ENCODE peak calls at places on chromosome 15, in four cellular contexts. P is MCF 10A; A is activated CD4-positive, alpha-beta T cell treated with anti-CD3 and anti-CD28 coated beads, Interleukin-2, amount 10 ng/mL, durations not matched to agents 7 days and 5 days; G is breast epithelium. J is an unnamed sample.
A peak's percentile ranks its signal among the peaks of the same experiment; 100 is the strongest.

GRCh38 chr15:88894348-88894818 is 961 bp downstream of the HAPLN3 start:
- DNase-seq in G (peak; percentile 65), A (peak; percentile 90), P (peak; percentile 69), J (peak; percentile 88)

GRCh38 chr15:77865701-77866100 is 211.8 kb downstream of the TBC1D2B start:
- DNase-seq in A (no peak), P (no peak), G (no peak), J (no peak)

GRCh38 chr15:101017935-101018849 is 99.0 kb downstream of the LRRK1 start:
- DNase-seq in G (no peak), P (peak; percentile 45), A (no peak), J (no peak)

GRCh38 chr15:29123171-29123570 is 146.5 kb downstream of the NSMCE3 start:
- DNase-seq in P (no peak), A (no peak), G (no peak), J (no peak)

GRCh38 chr15:53586815-53587214 is 172.6 kb downstream of the WDR72 start:
- DNase-seq in P (peak; percentile 65), G (no peak), A (peak; percentile 7), J (peak; percentile 35)

GRCh38 chr15:45784656-45785055 is 149.8 kb downstream of the SQOR start:
- DNase-seq in P (peak; percentile 21), G (no peak), A (no peak), J (no peak)

GRCh38 chr15:43487271-43487895 is 5.6 kb downstream of the TP53BP1 start:
- DNase-seq in G (no peak), A (no peak), P (no peak), J (no peak)

GRCh38 chr15:62128916-62129315 is 36.2 kb downstream of the C2CD4B start:
- DNase-seq in G (no peak), P (no peak), A (peak; percentile 35), J (no peak)

GRCh38 chr15:72237286-72238224 is 6.6 kb upstream of the PKM start:
- DNase-seq in A (peak; percentile 76), P (peak; percentile 99), G (peak; percentile 71), J (peak; percentile 80)

GRCh38 chr15:73683624-73684536 is at the start of gene CD276:
- DNase-seq in G (peak; percentile 42), A (no peak), P (peak; percentile 64), J (peak; percentile 92)

GRCh38 chr15:90342655-90343054 is 9.4 kb upstream of the ZNF774 start:
- DNase-seq in A (no peak), G (no peak), P (no peak), J (no peak)

GRCh38 chr15:101558217-101558941 is 68.9 kb upstream of the PCSK6 start:
- DNase-seq in A (no peak), G (no peak), P (peak; percentile 30), J (no peak)

GRCh38 chr15:98689431-98689861 is 41.1 kb downstream of the IGF1R start:
- DNase-seq in P (peak; percentile 53), G (no peak), A (no peak), J (no peak)

GRCh38 chr15:68368731-68369435 is 63.1 kb downstream of the ITGA11 start:
- DNase-seq in P (no peak), G (no peak), A (no peak), J (no peak)

GRCh38 chr15:93852761-93853160 is 378.6 kb upstream of the MCTP2 start:
- DNase-seq in G (no peak), A (no peak), P (peak; percentile 21), J (no peak)

GRCh38 chr15:60798821-60799220 is 319.9 kb upstream of the ICE2 start:
- DNase-seq in A (no peak), G (no peak), P (peak; percentile 80), J (no peak)

GRCh38 chr15:66404532-66404931 is 17.8 kb downstream of the MAP2K1 start:
- DNase-seq in P (no peak), A (no peak), G (no peak), J (no peak)

GRCh38 chr15:73947651-73948050 is 21.4 kb downstream of the LOXL1 start:
- DNase-seq in P (no peak), G (no peak), A (no peak), J (no peak)

GRCh38 chr15:95604634-95605036 is 725.9 kb upstream of the NR2F2 start:
- DNase-seq in G (no peak), P (peak; percentile 61), A (no peak), J (no peak)

GRCh38 chr15:90762109-90762508 is 45.0 kb downstream of the BLM start:
- DNase-seq in P (peak; percentile 78), A (no peak), G (no peak), J (peak; percentile 92)

GRCh38 chr15:48560321-48561051 is 85.0 kb downstream of the FBN1 start:
- DNase-seq in P (no peak), A (no peak), G (no peak), J (no peak)

GRCh38 chr15:60065951-60066350 is 61.8 kb downstream of the FOXB1 start:
- DNase-seq in G (no peak), P (no peak), A (no peak), J (no peak)

GRCh38 chr15:69807752-69808151 is 290.0 kb downstream of the TLE3 start:
- DNase-seq in A (no peak), P (peak; percentile 92), G (peak; percentile 25), J (no peak)

GRCh38 chr15:78077053-78077859 is at the start of gene TBC1D2B:
- DNase-seq in A (peak; percentile 69), P (peak; percentile 41), G (no peak), J (peak; percentile 95)

GRCh38 chr15:47475336-47475735 is 242.0 kb upstream of the SEMA6D start:
- DNase-seq in P (no peak), G (no peak), A (no peak), J (no peak)

GRCh38 chr15:39153718-39154117 is 427.2 kb upstream of the THBS1 start:
- DNase-seq in A (no peak), P (no peak), G (peak; percentile 48), J (no peak)

GRCh38 chr15:62624541-62625399 is 417.8 kb upstream of the TPM1 start:
- DNase-seq in G (no peak), P (no peak), A (no peak), J (no peak)

GRCh38 chr15:44157679-44158078 is 37.4 kb downstream of the FRMD5 start:
- DNase-seq in G (no peak), P (no peak), A (no peak), J (no peak)

GRCh38 chr15:31412824-31413223 is 86.2 kb downstream of the KLF13 start:
- DNase-seq in G (no peak), P (peak; percentile 66), A (no peak), J (no peak)

GRCh38 chr15:79522656-79523055 is 90.5 kb downstream of the MINAR1 start:
- DNase-seq in P (no peak), G (no peak), A (no peak), J (no peak)